ENCODE peak calls at places on chromosomes 7 and 10, in five cellular contexts. X, V, Y, T and D are unnamed samples.

GRCh38 chr7:93910076-93910994 is 4.0 kb downstream of the GNGT1 start:
- DNase-seq in X (no peak), V (no peak), Y (no peak), T (no peak), D (no peak)

GRCh38 chr10:49257159-49257558 is 41.8 kb upstream of the C10orf71 start:
- DNase-seq in X (no peak), V (no peak), Y (no peak), T (no peak), D (no peak)

GRCh38 chr7:148670807-148671206 is 27.9 kb upstream of the CUL1 start:
- DNase-seq in X (no peak), V (no peak), Y (no peak), T (no peak), D (no peak)

GRCh38 chr7:7264306-7265040 is 82.1 kb downstream of the C1GALT1 start:
- DNase-seq in X (no peak), V (no peak), Y (no peak), T (no peak), D (no peak)

GRCh38 chr10:114043532-114044250 is at the start of gene ADRB1:
- DNase-seq in X (peak; percentile 91), V (peak; percentile 68), Y (no peak), T (no peak), D (peak; percentile 71)

GRCh38 chr7:2717293-2717904 is 29.4 kb downstream of the AMZ1 start:
- DNase-seq in X (peak; percentile 47), V (no peak), Y (no peak), T (no peak), D (no peak)

GRCh38 chr10:12727832-12728215 is 273.7 kb downstream of the CCDC3 start:
- DNase-seq in X (no peak), V (no peak), Y (no peak), T (peak; percentile 49), D (no peak)

GRCh38 chr10:114648368-114648767 is 9.7 kb downstream of the ABLIM1 start:
- DNase-seq in X (no peak), V (no peak), Y (no peak), T (peak; percentile 88), D (no peak)

GRCh38 chr7:128895320-128895719 is 15.2 kb downstream of the KCP start:
- DNase-seq in X (no peak), V (no peak), Y (no peak), T (no peak), D (no peak)

GRCh38 chr7:132193898-132194297 is 382.4 kb downstream of the PLXNA4 start:
- DNase-seq in X (no peak), V (no peak), Y (no peak), T (no peak), D (no peak)

GRCh38 chr10:16891375-16892313 is 74.4 kb upstream of the RSU1 start:
- DNase-seq in X (peak; percentile 54), V (no peak), Y (peak; percentile 2), T (peak; percentile 94), D (no peak)

GRCh38 chr10:85008493-85009181 is 680.2 kb downstream of the CCSER2 start:
- DNase-seq in X (no peak), V (no peak), Y (no peak), T (no peak), D (no peak)

GRCh38 chr7:47950714-47951113 is 2.4 kb upstream of the PKD1L1 start:
- DNase-seq in X (peak; percentile 76), V (no peak), Y (no peak), T (no peak), D (no peak)

GRCh38 chr10:4051011-4051407 is 266.0 kb upstream of the KLF6 start:
- DNase-seq in X (no peak), V (no peak), Y (no peak), T (no peak), D (no peak)

GRCh38 chr10:91559170-91559569 is 73.7 kb downstream of the PPP1R3C start:
- DNase-seq in X (no peak), V (no peak), Y (no peak), T (no peak), D (no peak)

GRCh38 chr10:62037166-62037831 is 135.8 kb downstream of the ARID5B start:
- DNase-seq in X (no peak), V (no peak), Y (no peak), T (no peak), D (no peak)

GRCh38 chr10:128511284-128511683 is 385.1 kb upstream of the MKI67 start:
- DNase-seq in X (no peak), V (no peak), Y (no peak), T (no peak), D (no peak)

GRCh38 chr7:92751902-92752901 is 84.2 kb downstream of the CDK6 start:
- DNase-seq in X (no peak), V (no peak), Y (no peak), T (peak; percentile 92), D (no peak)

GRCh38 chr10:117967149-117967548 is 79.6 kb downstream of the RAB11FIP2 start:
- DNase-seq in X (no peak), V (no peak), Y (no peak), T (no peak), D (no peak)

GRCh38 chr10:71176661-71177060 is 35.7 kb upstream of the UNC5B start:
- DNase-seq in X (peak; percentile 63), V (no peak), Y (no peak), T (no peak), D (no peak)

GRCh38 chr10:63208981-63209380 is 75.9 kb downstream of the NRBF2 start:
- DNase-seq in X (no peak), V (no peak), Y (no peak), T (no peak), D (no peak)

GRCh38 chr7:98251844-98252639 is at the start of gene TECPR1:
- DNase-seq in X (peak; percentile 100), V (peak; percentile 66), Y (peak; percentile 74), T (peak; percentile 81), D (peak; percentile 96)

GRCh38 chr7:79647711-79648110 is 194.2 kb upstream of the MAGI2 start:
- DNase-seq in X (no peak), V (no peak), Y (no peak), T (no peak), D (no peak)

GRCh38 chr7:116429986-116430619 is 69.4 kb upstream of the CAV2 start:
- DNase-seq in X (no peak), V (no peak), Y (no peak), T (no peak), D (no peak)

GRCh38 chr7:148303295-148304013 is 287.1 kb upstream of the C7orf33 start:
- DNase-seq in X (no peak), V (no peak), Y (no peak), T (no peak), D (no peak)

GRCh38 chr7:114628362-114628761 is 213.7 kb downstream of the FOXP2 start:
- DNase-seq in X (no peak), V (no peak), Y (no peak), T (no peak), D (no peak)

GRCh38 chr7:574661-575395 is 55.2 kb upstream of the PDGFA start:
- DNase-seq in X (no peak), V (no peak), Y (no peak), T (no peak), D (no peak)

GRCh38 chr7:99141756-99142726 is 1.9 kb downstream of the SMURF1 start:
- DNase-seq in X (peak; percentile 83), V (peak; percentile 14), Y (peak; percentile 26), T (peak; percentile 88), D (peak; percentile 59)

GRCh38 chr7:140238778-140239652 is 62.2 kb upstream of the KDM7A start:
- DNase-seq in X (no peak), V (no peak), Y (no peak), T (no peak), D (no peak)

GRCh38 chr10:131396108-131397010 is 84.8 kb upstream of the TCERG1L start:
- DNase-seq in X (peak; percentile 78), V (no peak), Y (no peak), T (no peak), D (no peak)

GRCh38 chr10:59000162-59000825 is 176.1 kb upstream of the PHYHIPL start:
- DNase-seq in X (no peak), V (no peak), Y (no peak), T (no peak), D (no peak)

GRCh38 chr7:140448781-140449180 is 30.5 kb downstream of the MKRN1 start:
- DNase-seq in X (no peak), V (no peak), Y (no peak), T (no peak), D (no peak)